ENCODE peak calls at places on chromosomes 3 and 15, in nine cellular contexts. T is AG04450; I is aorta; X is effector memory CD4-positive, alpha-beta T cell; K is A549; J is breast epithelium; Y is K562; L is OCI-LY7; M is SJSA1. D is an unnamed sample.

GRCh38 chr3:23659274-23659673 is 146.5 kb upstream of the UBE2E1 start:
- DNase-seq in T (no peak), I (no peak), X (no peak), K (no peak), J (no peak), Y (no peak), L (peak; percentile 96), M (no peak), D (no peak)

GRCh38 chr3:100756441-100756840 is 47.1 kb downstream of the TFG start:
- DNase-seq in T (no peak), I (peak; percentile 63), X (no peak), K (no peak), J (no peak), Y (no peak), L (no peak), M (no peak), D (peak; percentile 51)

GRCh38 chr3:108677811-108678210 is 79.4 kb downstream of the RETNLB start:
- DNase-seq in T (no peak), I (no peak), X (no peak), K (no peak), J (no peak), Y (peak; percentile 58), L (no peak), M (no peak), D (no peak)

GRCh38 chr3:135159848-135160247 is 364.8 kb downstream of the EPHB1 start:
- DNase-seq in T (no peak), I (no peak), X (no peak), K (no peak), J (no peak), Y (no peak), L (no peak), M (no peak), D (no peak)

GRCh38 chr15:35519536-35520149 is 26.3 kb downstream of the DPH6 start:
- DNase-seq in T (peak; percentile 18), I (no peak), X (no peak), K (no peak), J (no peak), Y (peak; percentile 61), L (peak; percentile 55), M (no peak), D (no peak)

GRCh38 chr15:90389513-90389912 is 1.5 kb downstream of the IQGAP1 start:
- DNase-seq in T (no peak), I (no peak), X (no peak), K (no peak), J (no peak), Y (no peak), L (no peak), M (no peak), D (no peak)

GRCh38 chr15:38992541-38993334 is 428.1 kb upstream of the RASGRP1 start:
- DNase-seq in T (no peak), I (no peak), X (no peak), K (no peak), J (no peak), Y (no peak), L (no peak), M (no peak), D (no peak)

GRCh38 chr3:147361671-147362420 is 44.5 kb downstream of the ZIC4 start:
- DNase-seq in T (no peak), I (no peak), X (no peak), K (no peak), J (no peak), Y (peak; percentile 62), L (peak; percentile 34), M (peak; percentile 65), D (peak; percentile 22)

GRCh38 chr3:22474706-22475470 is 723.9 kb upstream of the ZNF385D start:
- DNase-seq in T (no peak), I (peak; percentile 49), X (no peak), K (no peak), J (no peak), Y (no peak), L (no peak), M (peak; percentile 48), D (no peak)

GRCh38 chr3:129082026-129082425 is 21.4 kb downstream of the GP9 start:
- DNase-seq in T (no peak), I (no peak), X (no peak), K (no peak), J (no peak), Y (no peak), L (no peak), M (no peak), D (no peak)

GRCh38 chr3:196631655-196632032 is 7.8 kb upstream of the NRROS start:
- DNase-seq in T (no peak), I (no peak), X (no peak), K (no peak), J (no peak), Y (peak; percentile 58), L (no peak), M (no peak), D (no peak)

GRCh38 chr3:134308350-134308891 is 57.8 kb upstream of the RYK start:
- DNase-seq in T (peak; percentile 59), I (peak; percentile 87), X (peak; percentile 63), K (peak; percentile 69), J (peak; percentile 84), Y (peak; percentile 71), L (peak; percentile 72), M (peak; percentile 84), D (peak; percentile 83)

GRCh38 chr3:34260266-34260990 is 462.0 kb downstream of the PDCD6IP start:
- DNase-seq in T (peak; percentile 1), I (peak; percentile 60), X (no peak), K (peak; percentile 54), J (no peak), Y (peak; percentile 60), L (peak; percentile 33), M (peak; percentile 43), D (peak; percentile 40)

GRCh38 chr3:150414273-150414672 is 6.2 kb downstream of the TSC22D2 start:
- DNase-seq in T (no peak), I (no peak), X (no peak), K (no peak), J (no peak), Y (peak; percentile 75), L (peak; percentile 10), M (no peak), D (no peak)

GRCh38 chr15:70451861-70452653 is 311.3 kb downstream of the UACA start:
- DNase-seq in T (no peak), I (no peak), X (no peak), K (no peak), J (no peak), Y (peak; percentile 61), L (no peak), M (no peak), D (no peak)

GRCh38 chr3:188236241-188236640 is 82.3 kb downstream of the LPP start:
- DNase-seq in T (no peak), I (no peak), X (no peak), K (no peak), J (no peak), Y (no peak), L (peak; percentile 62), M (no peak), D (no peak)

GRCh38 chr15:74041311-74041756 is 41.0 kb downstream of the GOLGA6A start:
- DNase-seq in T (no peak), I (no peak), X (no peak), K (no peak), J (no peak), Y (no peak), L (no peak), M (no peak), D (no peak)

GRCh38 chr3:11331101-11331500 is 58.9 kb downstream of the ATG7 start:
- DNase-seq in T (no peak), I (no peak), X (no peak), K (no peak), J (no peak), Y (no peak), L (no peak), M (no peak), D (no peak)

GRCh38 chr3:11329779-11330178 is 57.6 kb downstream of the ATG7 start:
- DNase-seq in T (no peak), I (no peak), X (no peak), K (no peak), J (no peak), Y (no peak), L (no peak), M (no peak), D (no peak)

GRCh38 chr3:11335056-11335608 is 62.9 kb downstream of the ATG7 start:
- DNase-seq in T (peak; percentile 45), I (no peak), X (no peak), K (peak; percentile 55), J (no peak), Y (peak; percentile 70), L (peak; percentile 48), M (no peak), D (no peak)
- H3K4me3 ChIP-seq in T (no peak overlapping the region), I (no peak overlapping the region), X (no peak overlapping the region), K (no peak overlapping the region), J (no peak overlapping the region), Y (no peak overlapping the region), L (no peak overlapping the region), M (no peak overlapping the region), D (no peak overlapping the region)

DNA sequence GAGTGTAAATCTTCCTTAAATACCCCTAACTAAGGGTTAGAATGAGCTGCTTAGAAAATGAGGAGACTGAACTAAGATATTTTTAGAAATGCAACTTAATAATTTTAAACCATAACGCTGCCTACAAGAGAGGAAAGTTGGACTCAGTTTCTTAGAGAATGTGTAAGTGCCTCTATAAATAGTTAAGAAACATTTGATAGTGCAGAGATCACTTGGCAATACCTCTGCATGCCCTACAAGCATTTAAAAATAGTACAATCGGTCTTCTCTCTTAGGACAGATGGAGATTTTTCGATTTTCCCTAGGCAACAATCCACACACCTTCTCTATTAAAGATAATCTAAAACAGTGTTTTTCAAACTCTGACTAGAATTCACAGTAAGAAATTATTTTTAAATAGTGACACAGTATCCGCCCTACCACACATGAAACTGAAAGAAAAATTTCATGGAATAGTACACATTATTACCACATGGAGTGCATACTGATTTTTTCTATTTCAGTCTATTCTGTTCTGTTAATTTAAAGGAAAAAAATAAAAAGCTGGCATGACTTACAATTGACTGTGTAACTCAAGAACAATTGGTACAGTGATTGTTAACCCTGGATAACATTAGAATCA is 83.2 kb downstream of the GADL1 start:
- DNase-seq in T (no peak), I (no peak), X (no peak), K (no peak), J (no peak), Y (no peak), L (no peak), M (no peak), D (no peak)
- H3K27ac ChIP-seq in T (no peak overlapping the region), I (no peak overlapping the region), X (no peak overlapping the region), K (no peak overlapping the region), J (peak overlapping the region; percentile 8), Y (no peak overlapping the region), L (no peak overlapping the region), M (no peak overlapping the region), D (no peak overlapping the region)

GRCh38 chr3:140843656-140844055 is 98.0 kb upstream of the SLC25A36 start:
- DNase-seq in T (no peak), I (no peak), X (no peak), K (no peak), J (no peak), Y (no peak), L (peak; percentile 55), M (no peak), D (no peak)
- H3K4me3 ChIP-seq in T (no peak overlapping the region), I (no peak overlapping the region), X (no peak overlapping the region), K (no peak overlapping the region), J (no peak overlapping the region), Y (no peak overlapping the region), L (peak overlapping the region; percentile 53), M (no peak overlapping the region), D (no peak overlapping the region)

DNA sequence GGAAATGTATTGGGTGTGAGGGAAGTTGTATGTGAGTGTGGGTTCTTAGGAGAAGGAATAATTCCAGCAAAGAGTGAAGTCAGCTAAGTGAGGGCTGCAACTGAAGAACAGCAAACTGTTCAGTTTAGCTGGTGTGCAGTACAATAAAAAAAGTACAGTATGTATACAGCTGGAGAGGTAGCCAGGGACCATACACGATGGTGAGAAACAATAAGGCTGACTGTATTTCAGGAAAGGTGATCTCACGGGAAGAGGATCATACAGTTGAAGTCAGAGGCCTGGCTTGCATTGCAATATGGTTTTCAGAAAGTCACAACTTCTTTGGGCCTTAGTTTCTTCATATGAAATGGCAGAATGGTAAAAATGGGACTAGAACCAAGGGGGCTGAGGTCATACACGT is 222.4 kb downstream of the NEK10 start:
- DNase-seq in T (no peak), I (no peak), X (no peak), K (no peak), J (no peak), Y (no peak), L (no peak), M (no peak), D (no peak)
- H3K27ac ChIP-seq in T (no peak overlapping the region), I (no peak overlapping the region), X (no peak overlapping the region), K (no peak overlapping the region), J (peak overlapping the region; percentile 19), Y (no peak overlapping the region), L (no peak overlapping the region), M (no peak overlapping the region), D (no peak overlapping the region)